ENCODE peak calls at places on chromosome 21, in nine cellular contexts. J, L, E, S, K, V, Y, T and G are unnamed samples.
A peak's percentile ranks its signal among the peaks of the same experiment; 100 is the strongest.

GRCh38 chr21:20822559-20823133 is 175.6 kb upstream of the NCAM2 start:
- DNase-seq in J (no peak), L (no peak), E (no peak), S (no peak), K (no peak), V (no peak), Y (no peak), T (no peak), G (no peak)

GRCh38 chr21:34630536-34631143 is 15.7 kb upstream of the RCAN1 start:
- DNase-seq in J (peak; percentile 63), L (peak; percentile 39), E (no peak), S (peak; percentile 68), K (no peak), V (peak; percentile 44), Y (peak; percentile 47), T (peak; percentile 69), G (peak; percentile 65)

GRCh38 chr21:17823846-17824245 is 4.7 kb upstream of the C21orf91 start:
- DNase-seq in J (no peak), L (no peak), E (no peak), S (no peak), K (no peak), V (no peak), Y (no peak), T (no peak), G (no peak)

GRCh38 chr21:34835526-34835925 is 166.7 kb downstream of the CLIC6 start:
- DNase-seq in J (no peak), L (no peak), E (no peak), S (no peak), K (no peak), V (no peak), Y (no peak), T (no peak), G (no peak)

GRCh38 chr21:32818411-32818810 is 46.9 kb upstream of the PAXBP1 start:
- DNase-seq in J (no peak), L (no peak), E (no peak), S (no peak), K (no peak), V (no peak), Y (no peak), T (no peak), G (no peak)

GRCh38 chr21:41861255-41861654 is 17.9 kb downstream of the PRDM15 start:
- DNase-seq in J (no peak), L (no peak), E (no peak), S (no peak), K (no peak), V (no peak), Y (no peak), T (no peak), G (no peak)

GRCh38 chr21:29221259-29221744 is 77.4 kb upstream of the BACH1 start:
- DNase-seq in J (no peak), L (no peak), E (no peak), S (no peak), K (no peak), V (peak; percentile 34), Y (peak; percentile 44), T (no peak), G (no peak)

GRCh38 chr21:38796426-38796825 is 9.3 kb upstream of the ETS2 start:
- DNase-seq in J (no peak), L (no peak), E (no peak), S (no peak), K (no peak), V (no peak), Y (no peak), T (no peak), G (no peak)

GRCh38 chr21:44872568-44873355 is 728 bp downstream of the PTTG1IP start:
- DNase-seq in J (no peak), L (no peak), E (no peak), S (no peak), K (no peak), V (no peak), Y (no peak), T (peak; percentile 51), G (no peak)

GRCh38 chr21:34745557-34746255 is 76.9 kb downstream of the CLIC6 start:
- DNase-seq in J (peak; percentile 57), L (peak; percentile 54), E (peak; percentile 36), S (peak; percentile 89), K (peak; percentile 32), V (peak; percentile 72), Y (peak; percentile 82), T (peak; percentile 69), G (peak; percentile 76)

GRCh38 chr21:42845296-42845965 is 33.9 kb downstream of the WDR4 start:
- DNase-seq in J (peak; percentile 4), L (no peak), E (no peak), S (peak; percentile 28), K (no peak), V (peak; percentile 69), Y (no peak), T (no peak), G (no peak)